ENCODE peak calls at places on chromosome 6, in nine cellular contexts. One of them, this sample, is unnamed.

GRCh38 chr6:133546098-133546497 is 304.9 kb downstream of the EYA4 start:
- DNase-seq in AG10803: peak; percentile 55
- DNase-seq in activated CD8-positive, alpha-beta T cell treated with anti-CD3 and anti-CD28 coated beads, Interleukin-2, amount 10 ng/mL, durations not matched to agents 7 days and 5 days: no peak
- DNase-seq in fibroblast of the conjunctiva: peak; percentile 18
- DNase-seq in natural killer cell: no peak
- DNase-seq in GF-D8: no peak
- DNase-seq in bronchial epithelial cell: no peak
- DNase-seq in CD4-positive, alpha-beta T cell: no peak
- DNase-seq in GM19239: no peak
- DNase-seq in this sample: no peak

GRCh38 chr6:161067749-161068148 is 76.2 kb downstream of the MAP3K4 start:
- DNase-seq in AG10803: no peak
- DNase-seq in activated CD8-positive, alpha-beta T cell treated with anti-CD3 and anti-CD28 coated beads, Interleukin-2, amount 10 ng/mL, durations not matched to agents 7 days and 5 days: no peak
- DNase-seq in fibroblast of the conjunctiva: no peak
- DNase-seq in natural killer cell: no peak
- DNase-seq in GF-D8: no peak
- DNase-seq in bronchial epithelial cell: no peak
- DNase-seq in CD4-positive, alpha-beta T cell: no peak
- DNase-seq in GM19239: no peak
- DNase-seq in this sample: peak; percentile 7

GRCh38 chr6:124054034-124054433 is 250.4 kb downstream of the NKAIN2 start:
- DNase-seq in AG10803: no peak
- DNase-seq in activated CD8-positive, alpha-beta T cell treated with anti-CD3 and anti-CD28 coated beads, Interleukin-2, amount 10 ng/mL, durations not matched to agents 7 days and 5 days: no peak
- DNase-seq in fibroblast of the conjunctiva: no peak
- DNase-seq in natural killer cell: no peak
- DNase-seq in GF-D8: no peak
- DNase-seq in bronchial epithelial cell: no peak
- DNase-seq in CD4-positive, alpha-beta T cell: no peak
- DNase-seq in GM19239: no peak
- DNase-seq in this sample: no peak

GRCh38 chr6:132298344-132298949 is 102.8 kb downstream of the MOXD1 start:
- DNase-seq in AG10803: peak; percentile 59
- DNase-seq in activated CD8-positive, alpha-beta T cell treated with anti-CD3 and anti-CD28 coated beads, Interleukin-2, amount 10 ng/mL, durations not matched to agents 7 days and 5 days: peak; percentile 54
- DNase-seq in fibroblast of the conjunctiva: peak; percentile 32
- DNase-seq in natural killer cell: no peak
- DNase-seq in GF-D8: no peak
- DNase-seq in bronchial epithelial cell: peak; percentile 47
- DNase-seq in CD4-positive, alpha-beta T cell: no peak
- DNase-seq in GM19239: peak; percentile 3
- DNase-seq in this sample: peak; percentile 70

GRCh38 chr6:83758533-83758932 is 49.6 kb upstream of the SNAP91 start:
- DNase-seq in AG10803: no peak
- DNase-seq in activated CD8-positive, alpha-beta T cell treated with anti-CD3 and anti-CD28 coated beads, Interleukin-2, amount 10 ng/mL, durations not matched to agents 7 days and 5 days: no peak
- DNase-seq in fibroblast of the conjunctiva: no peak
- DNase-seq in natural killer cell: no peak
- DNase-seq in GF-D8: no peak
- DNase-seq in bronchial epithelial cell: no peak
- DNase-seq in CD4-positive, alpha-beta T cell: no peak
- DNase-seq in GM19239: no peak
- DNase-seq in this sample: no peak

GRCh38 chr6:30260036-30260504 is 46.9 kb upstream of the TRIM26 start:
- DNase-seq in AG10803: no peak
- DNase-seq in activated CD8-positive, alpha-beta T cell treated with anti-CD3 and anti-CD28 coated beads, Interleukin-2, amount 10 ng/mL, durations not matched to agents 7 days and 5 days: peak; percentile 47
- DNase-seq in fibroblast of the conjunctiva: no peak
- DNase-seq in natural killer cell: peak; percentile 18
- DNase-seq in GF-D8: no peak
- DNase-seq in bronchial epithelial cell: no peak
- DNase-seq in CD4-positive, alpha-beta T cell: no peak
- DNase-seq in GM19239: no peak
- DNase-seq in this sample: no peak

GRCh38 chr6:26412225-26412624 is 10.2 kb downstream of the BTN3A1 start:
- DNase-seq in AG10803: no peak
- DNase-seq in activated CD8-positive, alpha-beta T cell treated with anti-CD3 and anti-CD28 coated beads, Interleukin-2, amount 10 ng/mL, durations not matched to agents 7 days and 5 days: no peak
- DNase-seq in fibroblast of the conjunctiva: no peak
- DNase-seq in natural killer cell: no peak
- DNase-seq in GF-D8: no peak
- DNase-seq in bronchial epithelial cell: no peak
- DNase-seq in CD4-positive, alpha-beta T cell: no peak
- DNase-seq in GM19239: no peak
- DNase-seq in this sample: no peak

GRCh38 chr6:96794980-96795379 is 42.3 kb downstream of the GPR63 start:
- DNase-seq in AG10803: peak; percentile 10
- DNase-seq in activated CD8-positive, alpha-beta T cell treated with anti-CD3 and anti-CD28 coated beads, Interleukin-2, amount 10 ng/mL, durations not matched to agents 7 days and 5 days: no peak
- DNase-seq in fibroblast of the conjunctiva: no peak
- DNase-seq in natural killer cell: no peak
- DNase-seq in GF-D8: no peak
- DNase-seq in bronchial epithelial cell: no peak
- DNase-seq in CD4-positive, alpha-beta T cell: no peak
- DNase-seq in GM19239: no peak
- DNase-seq in this sample: no peak

GRCh38 chr6:149184523-149184922 is 133.0 kb upstream of the TAB2 start:
- DNase-seq in AG10803: no peak
- DNase-seq in activated CD8-positive, alpha-beta T cell treated with anti-CD3 and anti-CD28 coated beads, Interleukin-2, amount 10 ng/mL, durations not matched to agents 7 days and 5 days: no peak
- DNase-seq in fibroblast of the conjunctiva: no peak
- DNase-seq in natural killer cell: no peak
- DNase-seq in GF-D8: no peak
- DNase-seq in bronchial epithelial cell: no peak
- DNase-seq in CD4-positive, alpha-beta T cell: no peak
- DNase-seq in GM19239: no peak
- DNase-seq in this sample: no peak

GRCh38 chr6:106163966-106164877 is 78.1 kb downstream of the PRDM1 start:
- DNase-seq in AG10803: peak; percentile 90
- DNase-seq in activated CD8-positive, alpha-beta T cell treated with anti-CD3 and anti-CD28 coated beads, Interleukin-2, amount 10 ng/mL, durations not matched to agents 7 days and 5 days: peak; percentile 63
- DNase-seq in fibroblast of the conjunctiva: peak; percentile 63
- DNase-seq in natural killer cell: peak; percentile 64
- DNase-seq in GF-D8: peak; percentile 37
- DNase-seq in bronchial epithelial cell: no peak
- DNase-seq in CD4-positive, alpha-beta T cell: no peak
- DNase-seq in GM19239: no peak
- DNase-seq in this sample: no peak

GRCh38 chr6:111973897-111974639 is 79.8 kb upstream of the CCN6 start:
- DNase-seq in AG10803: peak; percentile 82
- DNase-seq in activated CD8-positive, alpha-beta T cell treated with anti-CD3 and anti-CD28 coated beads, Interleukin-2, amount 10 ng/mL, durations not matched to agents 7 days and 5 days: no peak
- DNase-seq in fibroblast of the conjunctiva: peak; percentile 65
- DNase-seq in natural killer cell: no peak
- DNase-seq in GF-D8: no peak
- DNase-seq in bronchial epithelial cell: peak; percentile 38
- DNase-seq in CD4-positive, alpha-beta T cell: no peak
- DNase-seq in GM19239: no peak
- DNase-seq in this sample: peak; percentile 77

GRCh38 chr6:44795326-44795725 is 407.8 kb downstream of the CDC5L start:
- DNase-seq in AG10803: no peak
- DNase-seq in activated CD8-positive, alpha-beta T cell treated with anti-CD3 and anti-CD28 coated beads, Interleukin-2, amount 10 ng/mL, durations not matched to agents 7 days and 5 days: no peak
- DNase-seq in fibroblast of the conjunctiva: no peak
- DNase-seq in natural killer cell: no peak
- DNase-seq in GF-D8: no peak
- DNase-seq in bronchial epithelial cell: no peak
- DNase-seq in CD4-positive, alpha-beta T cell: no peak
- DNase-seq in GM19239: no peak
- DNase-seq in this sample: no peak

GRCh38 chr6:159151266-159151855 is 17.8 kb upstream of the FNDC1 start:
- DNase-seq in AG10803: peak; percentile 64
- DNase-seq in activated CD8-positive, alpha-beta T cell treated with anti-CD3 and anti-CD28 coated beads, Interleukin-2, amount 10 ng/mL, durations not matched to agents 7 days and 5 days: peak; percentile 46
- DNase-seq in fibroblast of the conjunctiva: no peak
- DNase-seq in natural killer cell: no peak
- DNase-seq in GF-D8: no peak
- DNase-seq in bronchial epithelial cell: peak; percentile 54
- DNase-seq in CD4-positive, alpha-beta T cell: peak; percentile 17
- DNase-seq in GM19239: no peak
- DNase-seq in this sample: peak; percentile 63

GRCh38 chr6:9502991-9503761 is 911.7 kb downstream of the TFAP2A start:
- DNase-seq in AG10803: peak; percentile 85
- DNase-seq in activated CD8-positive, alpha-beta T cell treated with anti-CD3 and anti-CD28 coated beads, Interleukin-2, amount 10 ng/mL, durations not matched to agents 7 days and 5 days: no peak
- DNase-seq in fibroblast of the conjunctiva: no peak
- DNase-seq in natural killer cell: no peak
- DNase-seq in GF-D8: no peak
- DNase-seq in bronchial epithelial cell: peak; percentile 80
- DNase-seq in CD4-positive, alpha-beta T cell: no peak
- DNase-seq in GM19239: no peak
- DNase-seq in this sample: peak; percentile 99

GRCh38 chr6:108492131-108492766 is 68.5 kb upstream of the FOXO3 start:
- DNase-seq in AG10803: peak; percentile 58
- DNase-seq in activated CD8-positive, alpha-beta T cell treated with anti-CD3 and anti-CD28 coated beads, Interleukin-2, amount 10 ng/mL, durations not matched to agents 7 days and 5 days: no peak
- DNase-seq in fibroblast of the conjunctiva: peak; percentile 38
- DNase-seq in natural killer cell: no peak
- DNase-seq in GF-D8: peak; percentile 43
- DNase-seq in bronchial epithelial cell: peak; percentile 67
- DNase-seq in CD4-positive, alpha-beta T cell: no peak
- DNase-seq in GM19239: peak; percentile 9
- DNase-seq in this sample: peak; percentile 71

GRCh38 chr6:34610819-34611477 is 54.8 kb upstream of the SPDEF start:
- DNase-seq in AG10803: peak; percentile 67
- DNase-seq in activated CD8-positive, alpha-beta T cell treated with anti-CD3 and anti-CD28 coated beads, Interleukin-2, amount 10 ng/mL, durations not matched to agents 7 days and 5 days: no peak
- DNase-seq in fibroblast of the conjunctiva: peak; percentile 67
- DNase-seq in natural killer cell: no peak
- DNase-seq in GF-D8: no peak
- DNase-seq in bronchial epithelial cell: peak; percentile 88
- DNase-seq in CD4-positive, alpha-beta T cell: no peak
- DNase-seq in GM19239: no peak
- DNase-seq in this sample: no peak

GRCh38 chr6:96631248-96631647 is 68.3 kb downstream of the FHL5 start:
- DNase-seq in AG10803: no peak
- DNase-seq in activated CD8-positive, alpha-beta T cell treated with anti-CD3 and anti-CD28 coated beads, Interleukin-2, amount 10 ng/mL, durations not matched to agents 7 days and 5 days: no peak
- DNase-seq in fibroblast of the conjunctiva: no peak
- DNase-seq in natural killer cell: no peak
- DNase-seq in GF-D8: no peak
- DNase-seq in bronchial epithelial cell: peak; percentile 35
- DNase-seq in CD4-positive, alpha-beta T cell: no peak
- DNase-seq in GM19239: no peak
- DNase-seq in this sample: no peak

GRCh38 chr6:169339025-169339424 is 85.4 kb upstream of the THBS2 start:
- DNase-seq in AG10803: no peak
- DNase-seq in activated CD8-positive, alpha-beta T cell treated with anti-CD3 and anti-CD28 coated beads, Interleukin-2, amount 10 ng/mL, durations not matched to agents 7 days and 5 days: no peak
- DNase-seq in fibroblast of the conjunctiva: no peak
- DNase-seq in natural killer cell: no peak
- DNase-seq in GF-D8: no peak
- DNase-seq in bronchial epithelial cell: no peak
- DNase-seq in CD4-positive, alpha-beta T cell: no peak
- DNase-seq in GM19239: no peak
- DNase-seq in this sample: no peak

GRCh38 chr6:36724514-36725385 is 27.1 kb downstream of the RAB44 start:
- DNase-seq in AG10803: peak; percentile 59
- DNase-seq in activated CD8-positive, alpha-beta T cell treated with anti-CD3 and anti-CD28 coated beads, Interleukin-2, amount 10 ng/mL, durations not matched to agents 7 days and 5 days: peak; percentile 73
- DNase-seq in fibroblast of the conjunctiva: peak; percentile 31
- DNase-seq in natural killer cell: no peak
- DNase-seq in GF-D8: no peak
- DNase-seq in bronchial epithelial cell: peak; percentile 68
- DNase-seq in CD4-positive, alpha-beta T cell: no peak
- DNase-seq in GM19239: peak; percentile 54
- DNase-seq in this sample: peak; percentile 70